ENCODE peak calls at places on chromosomes 12 and 14, in four cellular contexts. Z, H, L and R are unnamed samples.

GRCh38 chr12:119783787-119784186 is 93.3 kb downstream of the CIT start:
- DNase-seq in L (no peak), H (no peak), Z (no peak), R (no peak)

GRCh38 chr12:81389550-81390099 is 311.7 kb downstream of the ACSS3 start:
- DNase-seq in Z (no peak), L (no peak), H (no peak), R (no peak)

GRCh38 chr12:51323966-51324895 is at the start of gene BIN2:
- DNase-seq in L (peak), H (no peak), Z (peak), R (peak)

GRCh38 chr14:60488175-60488574 is 2.3 kb upstream of the C14orf39 start:
- DNase-seq in Z (no peak), L (no peak), H (no peak), R (no peak)

GRCh38 chr12:111141205-111141604 is 220.8 kb upstream of the MYL2 start:
- DNase-seq in H (no peak), Z (no peak), L (no peak), R (no peak)

GRCh38 chr14:22980672-22981089 is 1.7 kb downstream of the AJUBA start:
- DNase-seq in Z (no peak), H (peak), L (no peak), R (no peak)

GRCh38 chr12:9741726-9742125 is 8.8 kb upstream of the CLECL1 start:
- DNase-seq in L (peak), Z (no peak), H (no peak), R (peak)

GRCh38 chr12:100197486-100197885 is 3.1 kb upstream of the ACTR6 start:
- DNase-seq in L (no peak), H (no peak), Z (no peak), R (no peak)

GRCh38 chr14:41642402-41643195 is 35.9 kb downstream of the LRFN5 start:
- DNase-seq in Z (no peak), H (no peak), L (no peak), R (no peak)